ENCODE peak calls at places on chromosomes 12 and 14, in six cellular contexts. Y, W, V, J, K and H are unnamed samples.

GRCh38 chr12:88982694-88983093 is 369.6 kb downstream of the DUSP6 start:
- DNase-seq in W (no peak), Y (no peak), J (no peak), K (no peak), V (no peak), H (no peak)

GRCh38 chr14:91681893-91682563 is 49.9 kb downstream of the CATSPERB start:
- DNase-seq in K (no peak), Y (no peak), V (no peak), J (no peak), W (no peak), H (no peak)

GRCh38 chr12:54036620-54037359 is 3.9 kb downstream of the HOXC5 start:
- DNase-seq in W (no peak), V (no peak), Y (no peak), J (no peak), K (no peak), H (no peak)

GRCh38 chr12:80200414-80200813 is 101.1 kb downstream of the OTOGL start:
- DNase-seq in K (no peak), V (no peak), J (no peak), W (no peak), Y (no peak), H (no peak)

GRCh38 chr14:86915416-86915815 is 1077.6 kb downstream of the GALC start:
- DNase-seq in K (no peak), W (no peak), J (no peak), Y (no peak), V (no peak), H (no peak)

GRCh38 chr12:26648999-26649398 is 184.0 kb downstream of the ITPR2 start:
- DNase-seq in K (no peak), W (no peak), J (no peak), V (no peak), Y (no peak), H (no peak)

GRCh38 chr12:1800646-1801284 is 19.6 kb upstream of the LRTM2 start:
- DNase-seq in Y (peak), K (no peak), J (no peak), V (peak), W (no peak), H (peak)

GRCh38 chr12:104682790-104683279 is 226.1 kb downstream of the CHST11 start:
- DNase-seq in W (no peak), V (peak), J (no peak), Y (no peak), K (no peak), H (peak)

GRCh38 chr12:105378821-105379400 is 48.4 kb downstream of the C12orf75 start:
- DNase-seq in V (no peak), J (no peak), Y (peak), W (no peak), K (no peak), H (no peak)

GRCh38 chr12:67320614-67321305 is 51.6 kb downstream of the CAND1 start:
- DNase-seq in Y (no peak), W (no peak), V (no peak), J (no peak), K (no peak), H (no peak)

GRCh38 chr14:39948235-39948634 is 516.0 kb upstream of the FBXO33 start:
- DNase-seq in V (no peak), J (no peak), Y (no peak), K (no peak), W (no peak), H (no peak)

GRCh38 chr12:120496353-120497340 is 734 bp downstream of the DYNLL1 start:
- DNase-seq in Y (peak), V (peak), K (no peak), W (peak), J (no peak), H (peak)

GRCh38 chr12:48420031-48420775 is 52.2 kb upstream of the ANP32D start:
- DNase-seq in K (no peak), Y (no peak), W (no peak), J (no peak), V (no peak), H (no peak)

GRCh38 chr14:57362356-57362755 is 28.0 kb upstream of the NAA30 start:
- DNase-seq in J (no peak), Y (no peak), V (no peak), W (no peak), K (no peak), H (no peak)

GRCh38 chr12:43238281-43238680 is 313.7 kb downstream of the ADAMTS20 start:
- DNase-seq in J (no peak), K (no peak), Y (no peak), W (no peak), V (no peak), H (no peak)

GRCh38 chr14:36667679-36668078 is 6.0 kb downstream of the PAX9 start:
- DNase-seq in J (no peak), K (no peak), V (no peak), Y (no peak), W (no peak), H (no peak)

GRCh38 chr14:98724734-98725133 is 547.3 kb downstream of the BCL11B start:
- DNase-seq in Y (no peak), K (no peak), W (no peak), V (no peak), J (no peak), H (no peak)

GRCh38 chr12:25151476-25151875 is 43.5 kb downstream of the DNAI7 start:
- DNase-seq in W (no peak), V (no peak), Y (no peak), J (peak), K (no peak), H (no peak)

GRCh38 chr12:95622879-95623278 is 71.6 kb upstream of the USP44 start:
- DNase-seq in Y (no peak), V (no peak), J (no peak), W (no peak), K (no peak), H (no peak)

GRCh38 chr14:65958664-65959562 is 527.3 kb upstream of the CCDC196 start:
- DNase-seq in Y (no peak), V (no peak), W (no peak), K (peak), J (no peak), H (peak)
- TF ChIP-seq CTCF in Y (peak), V (no peak), W (peak), K (peak), J (peak), H (peak)

DNA sequence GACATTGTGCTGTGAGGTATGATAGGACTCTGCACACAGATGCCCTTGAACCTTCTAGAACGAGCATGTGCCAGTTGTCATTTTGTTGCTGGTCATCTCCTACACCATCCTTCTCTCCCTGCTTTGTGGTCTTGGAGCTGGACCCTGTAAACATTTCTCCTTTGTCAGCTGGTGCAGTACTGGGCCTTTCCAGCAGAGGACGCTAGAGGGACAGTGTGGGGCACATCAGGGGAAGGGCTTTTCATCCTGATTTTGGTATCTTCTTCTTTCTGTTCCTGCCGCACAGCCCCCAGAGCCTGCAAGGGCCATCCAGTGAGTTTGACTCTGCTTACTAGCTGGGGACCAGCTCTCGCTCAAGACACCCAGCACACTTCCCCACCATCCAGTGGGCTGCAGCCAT is 484.6 kb downstream of the AACS start:
- DNase-seq in V (no peak), W (no peak), Y (peak), J (no peak), K (no peak), H (no peak)
- TF ChIP-seq CTCF in V (peak), W (no peak), Y (peak), J (peak), K (peak), H (peak)

DNA sequence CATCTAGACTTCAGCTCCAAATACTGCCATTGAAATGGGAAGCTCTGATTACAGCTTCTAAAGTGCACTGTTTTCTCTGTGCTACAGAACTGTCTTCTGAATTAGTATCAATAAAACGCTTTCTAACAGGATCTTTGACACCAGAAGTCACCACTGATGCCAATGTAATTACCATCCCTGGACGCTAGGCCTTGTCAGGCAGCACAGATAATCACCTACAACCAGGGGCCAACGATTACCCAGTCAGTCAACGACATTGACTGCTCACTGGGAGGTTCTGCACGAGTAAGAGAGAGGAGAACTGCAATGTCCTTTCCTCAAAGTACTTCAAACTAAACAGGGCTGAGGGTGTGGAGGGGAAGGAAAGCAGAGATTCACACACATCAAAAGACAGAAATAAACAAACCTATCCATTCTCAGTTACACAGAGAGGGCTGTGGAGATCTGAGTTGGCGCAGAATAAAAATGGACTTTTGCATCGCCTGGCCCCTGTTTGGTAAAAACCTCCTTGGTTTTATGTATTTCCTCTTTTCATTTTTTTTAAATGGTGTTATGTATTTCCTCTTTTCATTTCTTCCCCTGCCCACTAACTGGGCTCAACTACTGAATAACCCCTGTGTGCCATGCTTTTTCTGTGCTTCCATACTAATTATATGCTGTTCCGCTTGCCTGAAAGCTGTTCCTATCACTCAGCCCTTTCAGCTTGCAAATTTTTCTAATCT is 492.2 kb downstream of the APAF1 start:
- DNase-seq in W (no peak), Y (peak), V (no peak), J (no peak), K (no peak), H (no peak)
- TF ChIP-seq CTCF in W (no peak), Y (no peak), V (no peak), J (no peak), K (peak), H (no peak)

GRCh38 chr14:29463727-29464370 is 463.8 kb downstream of the PRKD1 start:
- DNase-seq in K (no peak), V (no peak), Y (no peak), J (no peak), W (no peak), H (no peak)
- TF ChIP-seq CTCF in K (no peak), V (no peak), Y (no peak), J (no peak), W (no peak), H (no peak)

GRCh38 chr12:57726884-57727757 is 11.4 kb downstream of the AGAP2 start:
- DNase-seq in V (no peak), K (no peak), J (no peak), W (peak), Y (peak), H (peak)
- TF ChIP-seq CTCF in V (no peak), K (no peak), J (peak), W (peak), Y (no peak), H (no peak)

GRCh38 chr12:69130064-69130463 is 109.3 kb upstream of the CPSF6 start:
- DNase-seq in Y (no peak), W (no peak), K (no peak), V (no peak), J (no peak), H (no peak)
- TF ChIP-seq CTCF in Y (no peak), W (no peak), K (no peak), V (no peak), J (peak), H (no peak)